ENCODE peak calls at places on chromosome 1, in nine cellular contexts. B is T follicular helper cell; O is midbrain; N is endothelial cell; X is tibial artery; T is AG09319; M is activated T-helper 2 cell treated with anti-CD3 and anti-CD28 coated beads, Interferon-gamma antibody, Interleukin-2, Interleukin-4, amounts not matched to agents 10 μg/mL and 5 μg/mL and 100 μg/mL, durations not matched to agents 14 hours and 24 hours and 36 hours; E is HT1080; F is activated CD4-positive, alpha-beta memory T cell treated with anti-CD3 and anti-CD28 coated beads for 36 hours. G is an unnamed sample.

GRCh38 chr1:92858564-92859399 is 26.9 kb downstream of the RPL5 start:
- DNase-seq in B (peak), O (peak), N (peak), X (no peak), T (peak), M (peak), E (peak), F (peak), G (peak)

GRCh38 chr1:25795955-25796806 is 3.8 kb upstream of the SELENON start:
- DNase-seq in B (no peak), O (no peak), N (no peak), X (no peak), T (no peak), M (no peak), E (no peak), F (peak), G (no peak)

GRCh38 chr1:226046240-226046639 is 16.3 kb upstream of the H3-3A start:
- DNase-seq in B (no peak), O (no peak), N (no peak), X (no peak), T (no peak), M (no peak), E (peak), F (no peak), G (no peak)

GRCh38 chr1:11736746-11737639 is 1.1 kb downstream of the AGTRAP start:
- DNase-seq in B (no peak), O (peak), N (peak), X (peak), T (no peak), M (peak), E (peak), F (peak), G (peak)

GRCh38 chr1:48019714-48020315 is 22.6 kb upstream of the TRABD2B start:
- DNase-seq in B (no peak), O (no peak), N (no peak), X (peak), T (no peak), M (no peak), E (no peak), F (no peak), G (no peak)

GRCh38 chr1:229971141-229971540 is 95.9 kb upstream of the GALNT2 start:
- DNase-seq in B (no peak), O (no peak), N (no peak), X (no peak), T (no peak), M (no peak), E (no peak), F (no peak), G (no peak)

GRCh38 chr1:41439234-41439633 is 45.2 kb downstream of the EDN2 start:
- DNase-seq in B (no peak), O (no peak), N (no peak), X (no peak), T (no peak), M (no peak), E (no peak), F (no peak), G (no peak)

GRCh38 chr1:160363951-160364350 is 2.9 kb upstream of the NHLH1 start:
- DNase-seq in B (no peak), O (no peak), N (no peak), X (no peak), T (no peak), M (no peak), E (no peak), F (no peak), G (no peak)

GRCh38 chr1:58782308-58783089 is 1.3 kb downstream of the JUN start:
- DNase-seq in B (peak), O (peak), N (peak), X (peak), T (no peak), M (peak), E (peak), F (peak), G (peak)

GRCh38 chr1:56516539-56517252 is 62.7 kb downstream of the PLPP3 start:
- DNase-seq in B (no peak), O (no peak), N (no peak), X (no peak), T (no peak), M (no peak), E (peak), F (no peak), G (no peak)

GRCh38 chr1:17984510-17985085 is 123.0 kb upstream of the IGSF21 start:
- DNase-seq in B (no peak), O (peak), N (peak), X (no peak), T (no peak), M (no peak), E (peak), F (peak), G (no peak)

GRCh38 chr1:25594971-25595370 is 21.6 kb upstream of the MAN1C1 start:
- DNase-seq in B (no peak), O (no peak), N (no peak), X (no peak), T (no peak), M (no peak), E (no peak), F (no peak), G (no peak)

GRCh38 chr1:41661428-41662060 is 177.1 kb upstream of the EDN2 start:
- DNase-seq in B (no peak), O (no peak), N (no peak), X (no peak), T (no peak), M (no peak), E (no peak), F (peak), G (no peak)

GRCh38 chr1:22121421-22121911 is 21.4 kb downstream of the WNT4 start:
- DNase-seq in B (no peak), O (no peak), N (no peak), X (peak), T (no peak), M (no peak), E (no peak), F (no peak), G (no peak)

GRCh38 chr1:50450861-50451653 is 27.8 kb upstream of the DMRTA2 start:
- DNase-seq in B (no peak), O (no peak), N (no peak), X (no peak), T (no peak), M (no peak), E (no peak), F (peak), G (peak)

GRCh38 chr1:15066191-15066590 is 87.4 kb upstream of the TMEM51 start:
- DNase-seq in B (no peak), O (no peak), N (no peak), X (no peak), T (no peak), M (no peak), E (no peak), F (no peak), G (no peak)

GRCh38 chr1:36084502-36085115 is 715 bp downstream of the TEKT2 start:
- DNase-seq in B (no peak), O (no peak), N (no peak), X (no peak), T (no peak), M (no peak), E (no peak), F (no peak), G (no peak)

GRCh38 chr1:172482044-172482443 is 38.2 kb upstream of the PIGC start:
- DNase-seq in B (no peak), O (no peak), N (no peak), X (no peak), T (no peak), M (no peak), E (no peak), F (no peak), G (no peak)

GRCh38 chr1:203906932-203907331 is 45.5 kb downstream of the SNRPE start:
- DNase-seq in B (no peak), O (no peak), N (no peak), X (no peak), T (peak), M (no peak), E (peak), F (no peak), G (no peak)

GRCh38 chr1:15100369-15101111 is 53.0 kb upstream of the TMEM51 start:
- DNase-seq in B (peak), O (peak), N (peak), X (no peak), T (no peak), M (peak), E (peak), F (peak), G (peak)

GRCh38 chr1:201480231-201481003 is 11.4 kb upstream of the PHLDA3 start:
- DNase-seq in B (peak), O (no peak), N (peak), X (peak), T (no peak), M (peak), E (peak), F (peak), G (no peak)

GRCh38 chr1:243963566-243963965 is 87.5 kb upstream of the ZBTB18 start:
- DNase-seq in B (no peak), O (no peak), N (no peak), X (no peak), T (no peak), M (no peak), E (no peak), F (no peak), G (no peak)

GRCh38 chr1:235079443-235079967 is 49.1 kb downstream of the TOMM20 start:
- DNase-seq in B (no peak), O (no peak), N (no peak), X (no peak), T (no peak), M (no peak), E (peak), F (peak), G (no peak)

GRCh38 chr1:214441119-214441518 is 110.3 kb downstream of the PTPN14 start:
- DNase-seq in B (no peak), O (no peak), N (no peak), X (no peak), T (no peak), M (no peak), E (peak), F (no peak), G (no peak)

GRCh38 chr1:171486048-171486519 is 754 bp downstream of the PRRC2C start:
- DNase-seq in B (peak), O (peak), N (no peak), X (no peak), T (peak), M (peak), E (peak), F (peak), G (peak)

GRCh38 chr1:41902669-41903068 is 16.1 kb downstream of the HIVEP3 start:
- DNase-seq in B (no peak), O (no peak), N (no peak), X (no peak), T (no peak), M (no peak), E (no peak), F (no peak), G (no peak)

GRCh38 chr1:168582690-168583325 is 6.4 kb downstream of the XCL1 start:
- DNase-seq in B (no peak), O (no peak), N (no peak), X (no peak), T (peak), M (no peak), E (no peak), F (no peak), G (no peak)

GRCh38 chr1:172002725-172003345 is 161.5 kb downstream of the DNM3 start:
- DNase-seq in B (no peak), O (peak), N (peak), X (no peak), T (peak), M (no peak), E (peak), F (peak), G (no peak)

GRCh38 chr1:181251713-181252075 is 163.2 kb downstream of the IER5 start:
- DNase-seq in B (no peak), O (no peak), N (no peak), X (no peak), T (no peak), M (no peak), E (no peak), F (no peak), G (no peak)

GRCh38 chr1:237281481-237281880 is 239.5 kb downstream of the RYR2 start:
- DNase-seq in B (no peak), O (no peak), N (peak), X (no peak), T (no peak), M (no peak), E (no peak), F (no peak), G (no peak)